ENCODE peak calls at places on chromosomes 3 and 15, in nine cellular contexts. One of them, this sample, is unnamed.

GRCh38 chr15:96331942-96332853 is 1.7 kb downstream of the NR2F2 start:
- DNase-seq in left cardiac atrium: peak; percentile 46
- DNase-seq in naive thymus-derived CD8-positive, alpha-beta T cell: no peak
- DNase-seq in HFF-Myc: no peak
- DNase-seq in CD8-positive, alpha-beta T cell: no peak
- DNase-seq in H7: peak; percentile 70
- DNase-seq in glutamatergic neuron: no peak
- DNase-seq in GOT3: no peak
- DNase-seq in nephron progenitor cell: peak; percentile 49
- DNase-seq in this sample: no peak

GRCh38 chr3:72439321-72440183 is 408.7 kb downstream of the SHQ1 start:
- DNase-seq in CD8-positive, alpha-beta T cell: no peak
- DNase-seq in H7: no peak
- DNase-seq in GOT3: no peak
- DNase-seq in glutamatergic neuron: no peak
- DNase-seq in left cardiac atrium: no peak
- DNase-seq in HFF-Myc: no peak
- DNase-seq in naive thymus-derived CD8-positive, alpha-beta T cell: no peak
- DNase-seq in nephron progenitor cell: no peak
- DNase-seq in this sample: no peak

GRCh38 chr15:40418126-40418525 is 12.5 kb downstream of the IVD start:
- DNase-seq in naive thymus-derived CD8-positive, alpha-beta T cell: no peak
- DNase-seq in HFF-Myc: no peak
- DNase-seq in CD8-positive, alpha-beta T cell: no peak
- DNase-seq in glutamatergic neuron: no peak
- DNase-seq in H7: no peak
- DNase-seq in GOT3: no peak
- DNase-seq in left cardiac atrium: no peak
- DNase-seq in nephron progenitor cell: no peak
- DNase-seq in this sample: no peak

GRCh38 chr3:100523050-100523760 is 30.8 kb downstream of the TMEM45A start:
- DNase-seq in left cardiac atrium: no peak
- DNase-seq in nephron progenitor cell: no peak
- DNase-seq in HFF-Myc: no peak
- DNase-seq in GOT3: no peak
- DNase-seq in naive thymus-derived CD8-positive, alpha-beta T cell: no peak
- DNase-seq in glutamatergic neuron: no peak
- DNase-seq in CD8-positive, alpha-beta T cell: no peak
- DNase-seq in H7: no peak
- DNase-seq in this sample: no peak

GRCh38 chr3:30775070-30775469 is 119.4 kb downstream of the GADL1 start:
- DNase-seq in naive thymus-derived CD8-positive, alpha-beta T cell: no peak
- DNase-seq in HFF-Myc: no peak
- DNase-seq in GOT3: no peak
- DNase-seq in glutamatergic neuron: no peak
- DNase-seq in nephron progenitor cell: no peak
- DNase-seq in left cardiac atrium: no peak
- DNase-seq in CD8-positive, alpha-beta T cell: no peak
- DNase-seq in H7: no peak
- DNase-seq in this sample: no peak

GRCh38 chr15:70917955-70918354 is 25.3 kb downstream of the LRRC49 start:
- DNase-seq in H7: no peak
- DNase-seq in CD8-positive, alpha-beta T cell: no peak
- DNase-seq in GOT3: no peak
- DNase-seq in nephron progenitor cell: no peak
- DNase-seq in HFF-Myc: no peak
- DNase-seq in naive thymus-derived CD8-positive, alpha-beta T cell: no peak
- DNase-seq in glutamatergic neuron: no peak
- DNase-seq in left cardiac atrium: no peak
- DNase-seq in this sample: no peak

GRCh38 chr3:55486101-55486856 is 827 bp downstream of the WNT5A start:
- DNase-seq in GOT3: no peak
- DNase-seq in naive thymus-derived CD8-positive, alpha-beta T cell: no peak
- DNase-seq in nephron progenitor cell: peak; percentile 79
- DNase-seq in H7: peak; percentile 86
- DNase-seq in left cardiac atrium: peak; percentile 67
- DNase-seq in CD8-positive, alpha-beta T cell: no peak
- DNase-seq in glutamatergic neuron: peak; percentile 36
- DNase-seq in HFF-Myc: no peak
- DNase-seq in this sample: no peak

GRCh38 chr15:100759698-100760356 is 119.8 kb upstream of the ALDH1A3 start:
- DNase-seq in H7: peak; percentile 28
- DNase-seq in CD8-positive, alpha-beta T cell: no peak
- DNase-seq in HFF-Myc: peak; percentile 67
- DNase-seq in nephron progenitor cell: no peak
- DNase-seq in naive thymus-derived CD8-positive, alpha-beta T cell: no peak
- DNase-seq in left cardiac atrium: no peak
- DNase-seq in glutamatergic neuron: no peak
- DNase-seq in GOT3: no peak
- DNase-seq in this sample: no peak

GRCh38 chr3:194536883-194537637 is 50.3 kb upstream of the ATP13A3 start:
- DNase-seq in HFF-Myc: no peak
- DNase-seq in nephron progenitor cell: no peak
- DNase-seq in H7: no peak
- DNase-seq in glutamatergic neuron: no peak
- DNase-seq in CD8-positive, alpha-beta T cell: no peak
- DNase-seq in GOT3: no peak
- DNase-seq in naive thymus-derived CD8-positive, alpha-beta T cell: no peak
- DNase-seq in left cardiac atrium: no peak
- DNase-seq in this sample: peak; percentile 8

GRCh38 chr3:32320080-32320479 is 71.6 kb upstream of the CMTM7 start:
- DNase-seq in CD8-positive, alpha-beta T cell: no peak
- DNase-seq in naive thymus-derived CD8-positive, alpha-beta T cell: no peak
- DNase-seq in glutamatergic neuron: no peak
- DNase-seq in left cardiac atrium: no peak
- DNase-seq in GOT3: no peak
- DNase-seq in H7: no peak
- DNase-seq in nephron progenitor cell: no peak
- DNase-seq in HFF-Myc: no peak
- DNase-seq in this sample: no peak

GRCh38 chr3:41972802-41973201 is 10.9 kb upstream of the ULK4 start:
- DNase-seq in left cardiac atrium: no peak
- DNase-seq in H7: no peak
- DNase-seq in HFF-Myc: no peak
- DNase-seq in nephron progenitor cell: no peak
- DNase-seq in naive thymus-derived CD8-positive, alpha-beta T cell: no peak
- DNase-seq in glutamatergic neuron: no peak
- DNase-seq in GOT3: no peak
- DNase-seq in CD8-positive, alpha-beta T cell: no peak
- DNase-seq in this sample: no peak

GRCh38 chr3:112813723-112814171 is 32.9 kb downstream of the CD200R1L start:
- DNase-seq in H7: no peak
- DNase-seq in GOT3: no peak
- DNase-seq in naive thymus-derived CD8-positive, alpha-beta T cell: no peak
- DNase-seq in HFF-Myc: no peak
- DNase-seq in left cardiac atrium: peak; percentile 22
- DNase-seq in nephron progenitor cell: no peak
- DNase-seq in CD8-positive, alpha-beta T cell: no peak
- DNase-seq in glutamatergic neuron: no peak
- DNase-seq in this sample: peak; percentile 80

GRCh38 chr15:49693491-49693890 is 72.6 kb downstream of the DTWD1 start:
- DNase-seq in CD8-positive, alpha-beta T cell: no peak
- DNase-seq in H7: no peak
- DNase-seq in HFF-Myc: no peak
- DNase-seq in glutamatergic neuron: no peak
- DNase-seq in left cardiac atrium: no peak
- DNase-seq in GOT3: no peak
- DNase-seq in nephron progenitor cell: no peak
- DNase-seq in naive thymus-derived CD8-positive, alpha-beta T cell: no peak
- DNase-seq in this sample: no peak

GRCh38 chr3:112734171-112734570 is 93.2 kb upstream of the CCDC80 start:
- DNase-seq in nephron progenitor cell: no peak
- DNase-seq in H7: no peak
- DNase-seq in CD8-positive, alpha-beta T cell: no peak
- DNase-seq in GOT3: no peak
- DNase-seq in HFF-Myc: peak; percentile 20
- DNase-seq in glutamatergic neuron: no peak
- DNase-seq in naive thymus-derived CD8-positive, alpha-beta T cell: no peak
- DNase-seq in left cardiac atrium: no peak
- DNase-seq in this sample: no peak

GRCh38 chr3:113659121-113659531 is 37.3 kb downstream of the USF3 start:
- DNase-seq in GOT3: no peak
- DNase-seq in left cardiac atrium: no peak
- DNase-seq in CD8-positive, alpha-beta T cell: no peak
- DNase-seq in H7: no peak
- DNase-seq in HFF-Myc: no peak
- DNase-seq in nephron progenitor cell: no peak
- DNase-seq in glutamatergic neuron: no peak
- DNase-seq in naive thymus-derived CD8-positive, alpha-beta T cell: no peak
- DNase-seq in this sample: no peak

GRCh38 chr3:105691633-105692032 is 177.2 kb downstream of the CBLB start:
- DNase-seq in glutamatergic neuron: no peak
- DNase-seq in H7: no peak
- DNase-seq in GOT3: no peak
- DNase-seq in HFF-Myc: no peak
- DNase-seq in nephron progenitor cell: no peak
- DNase-seq in left cardiac atrium: no peak
- DNase-seq in CD8-positive, alpha-beta T cell: no peak
- DNase-seq in naive thymus-derived CD8-positive, alpha-beta T cell: no peak
- DNase-seq in this sample: no peak

GRCh38 chr3:129978123-129978522 is 3.6 kb downstream of the TRH start:
- DNase-seq in naive thymus-derived CD8-positive, alpha-beta T cell: no peak
- DNase-seq in H7: no peak
- DNase-seq in HFF-Myc: no peak
- DNase-seq in glutamatergic neuron: no peak
- DNase-seq in GOT3: no peak
- DNase-seq in CD8-positive, alpha-beta T cell: no peak
- DNase-seq in left cardiac atrium: no peak
- DNase-seq in nephron progenitor cell: no peak
- DNase-seq in this sample: no peak

GRCh38 chr3:165389064-165389463 is 192.9 kb upstream of the SLITRK3 start:
- DNase-seq in HFF-Myc: no peak
- DNase-seq in GOT3: no peak
- DNase-seq in nephron progenitor cell: no peak
- DNase-seq in naive thymus-derived CD8-positive, alpha-beta T cell: no peak
- DNase-seq in CD8-positive, alpha-beta T cell: no peak
- DNase-seq in H7: no peak
- DNase-seq in glutamatergic neuron: no peak
- DNase-seq in left cardiac atrium: no peak
- DNase-seq in this sample: no peak

GRCh38 chr3:14418670-14419250 is 16.4 kb downstream of the SLC6A6 start:
- DNase-seq in HFF-Myc: no peak
- DNase-seq in nephron progenitor cell: no peak
- DNase-seq in left cardiac atrium: no peak
- DNase-seq in glutamatergic neuron: no peak
- DNase-seq in naive thymus-derived CD8-positive, alpha-beta T cell: no peak
- DNase-seq in CD8-positive, alpha-beta T cell: no peak
- DNase-seq in GOT3: no peak
- DNase-seq in H7: peak; percentile 80
- DNase-seq in this sample: no peak

GRCh38 chr15:95995375-95996168 is 334.9 kb upstream of the NR2F2 start:
- DNase-seq in glutamatergic neuron: no peak
- DNase-seq in left cardiac atrium: no peak
- DNase-seq in naive thymus-derived CD8-positive, alpha-beta T cell: no peak
- DNase-seq in nephron progenitor cell: no peak
- DNase-seq in GOT3: no peak
- DNase-seq in CD8-positive, alpha-beta T cell: no peak
- DNase-seq in H7: no peak
- DNase-seq in HFF-Myc: no peak
- DNase-seq in this sample: no peak